ENCODE peak calls at places on chromosomes 6 and 20, in five cellular contexts. One of them, this sample, is unnamed.

GRCh38 chr20:47847882-47848485 is 62.7 kb upstream of the SULF2 start:
- DNase-seq in K562: no peak
- DNase-seq in H1: no peak
- DNase-seq in GM12878: no peak
- DNase-seq in HepG2: no peak
- DNase-seq in this sample: no peak

GRCh38 chr6:144878577-144878976 is 593.4 kb downstream of the UTRN start:
- DNase-seq in K562: no peak
- DNase-seq in H1: no peak
- DNase-seq in GM12878: no peak
- DNase-seq in HepG2: no peak
- DNase-seq in this sample: no peak

GRCh38 chr20:53869466-53870258 is 200.7 kb downstream of the BCAS1 start:
- DNase-seq in K562: peak; percentile 55
- DNase-seq in H1: no peak
- DNase-seq in GM12878: peak; percentile 91
- DNase-seq in HepG2: peak; percentile 96
- DNase-seq in this sample: peak; percentile 84

GRCh38 chr6:105844275-105844848 is 241.8 kb upstream of the PRDM1 start:
- DNase-seq in K562: no peak
- DNase-seq in H1: no peak
- DNase-seq in GM12878: no peak
- DNase-seq in HepG2: no peak
- DNase-seq in this sample: no peak

GRCh38 chr6:158329531-158329930 is 17.3 kb downstream of the TULP4 start:
- DNase-seq in K562: no peak
- DNase-seq in H1: no peak
- DNase-seq in GM12878: no peak
- DNase-seq in HepG2: no peak
- DNase-seq in this sample: no peak

GRCh38 chr6:167547751-167548150 is 222.9 kb downstream of the TTLL2 start:
- DNase-seq in K562: no peak
- DNase-seq in H1: no peak
- DNase-seq in GM12878: no peak
- DNase-seq in HepG2: no peak
- DNase-seq in this sample: no peak

GRCh38 chr6:41577865-41578713 is 31.9 kb downstream of the FOXP4 start:
- DNase-seq in K562: peak; percentile 76
- DNase-seq in H1: no peak
- DNase-seq in GM12878: no peak
- DNase-seq in HepG2: peak; percentile 99
- DNase-seq in this sample: peak; percentile 48

GRCh38 chr6:3991941-3992340 is 87.0 kb downstream of the FAM217A start:
- DNase-seq in K562: no peak
- DNase-seq in H1: no peak
- DNase-seq in GM12878: no peak
- DNase-seq in HepG2: no peak
- DNase-seq in this sample: no peak

GRCh38 chr6:155126727-155127439 is 131.8 kb downstream of the TIAM2 start:
- DNase-seq in K562: no peak
- DNase-seq in H1: no peak
- DNase-seq in GM12878: no peak
- DNase-seq in HepG2: peak; percentile 93
- DNase-seq in this sample: peak; percentile 93

GRCh38 chr20:1423625-1424106 is 30.8 kb upstream of the FKBP1A start:
- DNase-seq in K562: peak; percentile 44
- DNase-seq in H1: peak; percentile 65
- DNase-seq in GM12878: no peak
- DNase-seq in HepG2: peak; percentile 92
- DNase-seq in this sample: peak; percentile 67

GRCh38 chr6:91716361-91716760 is 1129.5 kb upstream of the MAP3K7 start:
- DNase-seq in K562: no peak
- DNase-seq in H1: no peak
- DNase-seq in GM12878: no peak
- DNase-seq in HepG2: no peak
- DNase-seq in this sample: no peak

GRCh38 chr6:165439928-165440554 is 130.6 kb upstream of the C6orf118 start:
- DNase-seq in K562: no peak
- DNase-seq in H1: no peak
- DNase-seq in GM12878: no peak
- DNase-seq in HepG2: peak; percentile 21
- DNase-seq in this sample: peak; percentile 34

GRCh38 chr6:90411292-90411781 is 114.7 kb upstream of the BACH2 start:
- DNase-seq in K562: no peak
- DNase-seq in H1: no peak
- DNase-seq in GM12878: peak; percentile 59
- DNase-seq in HepG2: no peak
- DNase-seq in this sample: peak; percentile 71

GRCh38 chr6:36444470-36444869 is 1.7 kb downstream of the KCTD20 start:
- DNase-seq in K562: no peak
- DNase-seq in H1: no peak
- DNase-seq in GM12878: no peak
- DNase-seq in HepG2: no peak
- DNase-seq in this sample: no peak

GRCh38 chr6:33008944-33009861 is at the start of gene HLA-DOA:
- DNase-seq in K562: peak; percentile 39
- DNase-seq in H1: peak; percentile 77
- DNase-seq in GM12878: peak; percentile 75
- DNase-seq in HepG2: no peak
- DNase-seq in this sample: peak; percentile 28

GRCh38 chr20:24762371-24762770 is 186.7 kb upstream of the CST7 start:
- DNase-seq in K562: no peak
- DNase-seq in H1: no peak
- DNase-seq in GM12878: no peak
- DNase-seq in HepG2: no peak
- DNase-seq in this sample: no peak

GRCh38 chr6:160130729-160131484 is 9.3 kb downstream of the SLC22A1 start:
- DNase-seq in K562: no peak
- DNase-seq in H1: no peak
- DNase-seq in GM12878: no peak
- DNase-seq in HepG2: no peak
- DNase-seq in this sample: no peak

GRCh38 chr6:116118608-116119007 is 7.3 kb downstream of the COL10A1 start:
- DNase-seq in K562: no peak
- DNase-seq in H1: no peak
- DNase-seq in GM12878: no peak
- DNase-seq in HepG2: no peak
- DNase-seq in this sample: no peak

GRCh38 chr6:143125896-143126573 is 65.3 kb downstream of the AIG1 start:
- DNase-seq in K562: no peak
- DNase-seq in H1: no peak
- DNase-seq in GM12878: no peak
- DNase-seq in HepG2: no peak
- DNase-seq in this sample: no peak

GRCh38 chr6:31317036-31317435 is 39.9 kb downstream of the HLA-B start:
- DNase-seq in K562: no peak
- DNase-seq in H1: no peak
- DNase-seq in GM12878: no peak
- DNase-seq in HepG2: no peak
- DNase-seq in this sample: no peak

GRCh38 chr6:43772571-43773049 is 2.6 kb downstream of the VEGFA start:
- DNase-seq in K562: peak; percentile 55
- DNase-seq in H1: no peak
- DNase-seq in GM12878: no peak
- DNase-seq in HepG2: peak; percentile 49
- DNase-seq in this sample: no peak

GRCh38 chr20:47295921-47296426 is 60.5 kb downstream of the ZMYND8 start:
- DNase-seq in K562: no peak
- DNase-seq in H1: no peak
- DNase-seq in GM12878: no peak
- DNase-seq in HepG2: no peak
- DNase-seq in this sample: no peak

GRCh38 chr6:131909408-131910218 is 41.6 kb downstream of the CCN2 start:
- DNase-seq in K562: peak; percentile 66
- DNase-seq in H1: peak; percentile 89
- DNase-seq in GM12878: no peak
- DNase-seq in HepG2: peak; percentile 79
- DNase-seq in this sample: peak; percentile 57

GRCh38 chr6:132511836-132512230 is 1.1 kb downstream of the STX7 start:
- DNase-seq in K562: no peak
- DNase-seq in H1: no peak
- DNase-seq in GM12878: no peak
- DNase-seq in HepG2: no peak
- DNase-seq in this sample: no peak

GRCh38 chr6:18441253-18441979 is 54.3 kb downstream of the RNF144B start:
- DNase-seq in K562: no peak
- DNase-seq in H1: no peak
- DNase-seq in GM12878: no peak
- DNase-seq in HepG2: no peak
- DNase-seq in this sample: no peak

GRCh38 chr20:38658879-38659612 is 57.4 kb downstream of the ARHGAP40 start:
- DNase-seq in K562: peak; percentile 66
- DNase-seq in H1: peak; percentile 78
- DNase-seq in GM12878: no peak
- DNase-seq in HepG2: peak; percentile 60
- DNase-seq in this sample: peak; percentile 43

GRCh38 chr20:7496394-7497111 is 443.7 kb downstream of the HAO1 start:
- DNase-seq in K562: no peak
- DNase-seq in H1: no peak
- DNase-seq in GM12878: no peak
- DNase-seq in HepG2: no peak
- DNase-seq in this sample: no peak

GRCh38 chr6:27136978-27137814 is 110.3 kb upstream of the PRSS16 start:
- DNase-seq in K562: no peak
- DNase-seq in H1: no peak
- DNase-seq in GM12878: no peak
- DNase-seq in HepG2: peak; percentile 61
- DNase-seq in this sample: no peak

GRCh38 chr6:27138398-27138797 is 109.1 kb upstream of the PRSS16 start:
- DNase-seq in K562: no peak
- DNase-seq in H1: no peak
- DNase-seq in GM12878: no peak
- DNase-seq in HepG2: no peak
- DNase-seq in this sample: no peak

GRCh38 chr6:27139753-27140522 is 107.6 kb upstream of the PRSS16 start:
- DNase-seq in K562: peak; percentile 24
- DNase-seq in H1: peak; percentile 49
- DNase-seq in GM12878: no peak
- DNase-seq in HepG2: no peak
- DNase-seq in this sample: no peak

GRCh38 chr6:27141013-27141412 is 106.5 kb upstream of the PRSS16 start:
- DNase-seq in K562: no peak
- DNase-seq in H1: no peak
- DNase-seq in GM12878: no peak
- DNase-seq in HepG2: no peak
- DNase-seq in this sample: no peak

GRCh38 chr6:27138837-27139752 is 108.4 kb upstream of the PRSS16 start:
- DNase-seq in K562: peak; percentile 56
- DNase-seq in H1: peak; percentile 92
- DNase-seq in GM12878: peak; percentile 95
- DNase-seq in HepG2: no peak
- DNase-seq in this sample: no peak
- TF ChIP-seq ATF3 in K562: peak; percentile 80
- TF ChIP-seq ATF3 in H1: no peak
- TF ChIP-seq ATF3 in GM12878: no peak
- TF ChIP-seq ATF3 in HepG2: no peak
- TF ChIP-seq ATF3 in this sample: no peak

GRCh38 chr20:44616604-44616964 is 34.2 kb downstream of the PKIG start:
- DNase-seq in K562: peak; percentile 88
- DNase-seq in H1: peak; percentile 59
- DNase-seq in GM12878: no peak
- DNase-seq in HepG2: no peak
- DNase-seq in this sample: no peak
- TF ChIP-seq SRF in K562: no peak
- TF ChIP-seq SRF in H1: no peak
- TF ChIP-seq SRF in GM12878: no peak
- TF ChIP-seq SRF in HepG2: no peak
- TF ChIP-seq SRF in this sample: no peak

DNA sequence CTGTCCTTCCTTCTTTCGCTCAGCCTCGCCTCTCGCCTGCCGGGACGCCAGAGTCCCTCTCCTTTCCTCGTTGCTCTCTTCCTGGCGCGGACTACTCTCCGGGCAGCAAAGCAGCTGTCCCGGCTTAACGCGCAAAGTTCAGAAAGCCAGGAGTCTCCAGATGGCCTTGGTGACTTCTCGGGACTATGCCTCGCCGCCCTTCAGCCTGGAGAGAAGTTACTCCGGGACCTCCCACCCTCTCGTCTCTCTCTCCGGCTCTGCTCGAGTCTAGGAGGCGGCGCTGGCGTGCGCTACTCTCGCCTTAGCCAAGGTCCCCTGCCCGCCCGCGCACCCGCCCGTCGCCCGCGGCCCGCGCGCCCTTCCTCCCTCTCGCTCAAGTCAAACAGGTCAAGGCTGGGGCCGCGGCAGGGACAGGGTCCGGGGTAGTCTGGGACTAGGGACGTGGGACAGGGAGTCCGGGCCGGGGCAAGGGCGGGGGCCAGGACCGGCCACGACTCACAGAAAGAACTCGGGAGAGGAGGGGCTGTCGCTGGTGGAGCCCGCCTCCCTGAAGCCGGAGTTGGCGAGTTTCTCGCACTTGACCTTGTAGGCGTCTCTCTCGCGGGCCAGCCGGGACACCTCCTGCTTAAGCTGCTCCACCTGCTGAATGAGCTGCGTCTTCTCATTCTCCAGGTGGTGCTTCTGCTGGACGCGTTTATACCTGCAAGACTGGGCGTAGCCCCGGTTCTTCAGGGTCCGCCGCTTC is 1.5 kb downstream of the MAFB start:
- DNase-seq in K562: no peak
- DNase-seq in H1: peak; percentile 75
- DNase-seq in GM12878: no peak
- DNase-seq in HepG2: no peak
- DNase-seq in this sample: no peak
- TF ChIP-seq ATF3 in K562: no peak
- TF ChIP-seq ATF3 in H1: no peak
- TF ChIP-seq ATF3 in GM12878: no peak
- TF ChIP-seq ATF3 in HepG2: no peak
- TF ChIP-seq ATF3 in this sample: no peak

GRCh38 chr6:150046943-150047342 is 21.6 kb upstream of the RAET1L start:
- DNase-seq in K562: no peak
- DNase-seq in H1: no peak
- DNase-seq in GM12878: no peak
- DNase-seq in HepG2: no peak
- DNase-seq in this sample: no peak

GRCh38 chr6:150044621-150045145 is 19.4 kb upstream of the RAET1L start:
- DNase-seq in K562: no peak
- DNase-seq in H1: no peak
- DNase-seq in GM12878: no peak
- DNase-seq in HepG2: no peak
- DNase-seq in this sample: no peak

GRCh38 chr6:150043501-150044412 is 18.4 kb upstream of the RAET1L start:
- DNase-seq in K562: no peak
- DNase-seq in H1: no peak
- DNase-seq in GM12878: no peak
- DNase-seq in HepG2: no peak
- DNase-seq in this sample: no peak

GRCh38 chr6:150050846-150051245 is 18.1 kb downstream of the ULBP3 start:
- DNase-seq in K562: no peak
- DNase-seq in H1: no peak
- DNase-seq in GM12878: no peak
- DNase-seq in HepG2: no peak
- DNase-seq in this sample: no peak

DNA sequence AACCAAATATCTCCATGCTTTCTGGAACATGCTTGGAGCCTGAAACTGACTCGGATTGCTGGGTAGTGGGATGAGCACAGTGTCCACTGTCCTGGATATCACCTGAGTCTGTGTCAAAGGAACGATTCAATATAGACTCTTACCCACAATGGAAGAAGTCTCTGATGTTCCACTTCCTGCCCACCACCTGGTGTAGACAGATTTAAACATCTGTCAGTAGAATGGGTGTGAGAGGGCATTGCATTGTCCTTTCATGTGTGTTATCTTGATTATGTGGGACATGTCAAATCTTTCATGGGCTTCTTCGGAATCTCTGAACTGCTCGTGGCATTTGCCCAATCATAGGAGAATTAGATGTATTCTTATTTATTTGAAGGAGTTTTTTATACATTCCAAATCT is 20.8 kb downstream of the ULBP3 start:
- DNase-seq in K562: no peak
- DNase-seq in H1: no peak
- DNase-seq in GM12878: no peak
- DNase-seq in HepG2: no peak
- DNase-seq in this sample: no peak
- TF ChIP-seq SRF in K562: no peak
- TF ChIP-seq SRF in H1: no peak
- TF ChIP-seq SRF in GM12878: no peak
- TF ChIP-seq SRF in HepG2: no peak
- TF ChIP-seq SRF in this sample: no peak

This sample was measured in HCT116.